ENCODE peak calls at places on chromosomes 6 and 20, in seven cellular contexts. E is SK-N-SH, S is K562, D is HepG2, P is HCT116, H is GM12878, T is H1. G is an unnamed sample. For H3K27me3, the result is how much of the 10 kb centered on the place peaks cover.

GRCh38 chr6:46719099-46719498 is 16.1 kb downstream of the PLA2G7 start:
- DNase-seq in E (no peak), S (no peak), D (no peak), P (peak), H (no peak), T (no peak), G (no peak)

GRCh38 chr6:132749111-132749510 is 8.6 kb downstream of the VNN2 start:
- DNase-seq in E (no peak), S (no peak), D (no peak), P (no peak), H (no peak), T (no peak), G (no peak)

GRCh38 chr20:36606171-36607116 is 865 bp downstream of the RAB5IF start:
- DNase-seq in E (no peak), S (no peak), D (peak), P (no peak), H (no peak), T (no peak), G (no peak)

GRCh38 chr20:12409501-12409900 is 491.8 kb downstream of the BTBD3 start:
- DNase-seq in E (no peak), S (no peak), D (no peak), P (no peak), H (no peak), T (no peak), G (no peak)

GRCh38 chr6:108944707-108945685 is 96.8 kb downstream of the ARMC2 start:
- DNase-seq in E (no peak), S (no peak), D (no peak), P (no peak), H (no peak), T (no peak), G (no peak)

GRCh38 chr6:16974729-16975359 is 127.0 kb upstream of the STMND1 start:
- DNase-seq in E (no peak), S (no peak), D (no peak), P (no peak), H (no peak), T (no peak), G (no peak)

GRCh38 chr6:45155341-45155894 is 172.7 kb upstream of the RUNX2 start:
- DNase-seq in E (no peak), S (no peak), D (no peak), P (no peak), H (no peak), T (no peak), G (no peak)

GRCh38 chr6:94372229-94372628 is 952.9 kb upstream of the EPHA7 start:
- DNase-seq in E (no peak), S (no peak), D (no peak), P (no peak), H (no peak), T (no peak), G (no peak)

GRCh38 chr6:35195120-35195780 is 18.5 kb upstream of the SCUBE3 start:
- DNase-seq in E (no peak), S (peak), D (no peak), P (no peak), H (no peak), T (no peak), G (no peak)

GRCh38 chr20:40010483-40010882 is 678.6 kb downstream of the MAFB start:
- DNase-seq in E (no peak), S (no peak), D (no peak), P (no peak), H (no peak), T (no peak), G (no peak)

GRCh38 chr6:169955796-169956493 is 204.5 kb downstream of the ERMARD start:
- DNase-seq in E (no peak), S (no peak), D (no peak), P (no peak), H (no peak), T (peak), G (no peak)

GRCh38 chr6:97392735-97393134 is 109.7 kb upstream of the MMS22L start:
- DNase-seq in E (no peak), S (no peak), D (no peak), P (no peak), H (no peak), T (no peak), G (no peak)

GRCh38 chr20:35479798-35480197 is 24.4 kb downstream of the CEP250 start:
- DNase-seq in E (no peak), S (no peak), D (no peak), P (no peak), H (no peak), T (no peak), G (no peak)

GRCh38 chr6:87702589-87702945 is 534 bp upstream of the AKIRIN2 start:
- DNase-seq in E (peak), S (no peak), D (peak), P (peak), H (no peak), T (no peak), G (no peak)

GRCh38 chr6:13103169-13103568 is 225.2 kb downstream of the TBC1D7 start:
- DNase-seq in E (no peak), S (no peak), D (no peak), P (no peak), H (no peak), T (no peak), G (no peak)

GRCh38 chr6:43865947-43866346 is 95.9 kb downstream of the VEGFA start:
- DNase-seq in E (no peak), S (no peak), D (no peak), P (no peak), H (no peak), T (no peak), G (no peak)

GRCh38 chr6:93787841-93788240 is 368.5 kb upstream of the EPHA7 start:
- DNase-seq in E (no peak), S (no peak), D (no peak), P (no peak), H (no peak), T (no peak), G (no peak)

GRCh38 chr6:17865798-17866725 is 121.4 kb downstream of the KIF13A start:
- DNase-seq in E (no peak), S (no peak), D (peak), P (peak), H (no peak), T (no peak), G (no peak)

GRCh38 chr6:21752054-21752811 is 158.7 kb downstream of the SOX4 start:
- DNase-seq in E (no peak), S (no peak), D (no peak), P (no peak), H (no peak), T (no peak), G (no peak)

GRCh38 chr6:49264909-49265308 is 198.1 kb downstream of the MMUT start:
- DNase-seq in E (no peak), S (no peak), D (no peak), P (no peak), H (no peak), T (no peak), G (no peak)

GRCh38 chr6:117817992-117818391 is 89.1 kb upstream of the SLC35F1 start:
- DNase-seq in E (no peak), S (no peak), D (no peak), P (no peak), H (no peak), T (no peak), G (no peak)

GRCh38 chr6:4103929-4104328 is 25.0 kb upstream of the FAM217A start:
- DNase-seq in E (no peak), S (no peak), D (no peak), P (no peak), H (no peak), T (no peak), G (no peak)

GRCh38 chr6:79149884-79150283 is 71.8 kb upstream of the PHIP start:
- DNase-seq in E (no peak), S (no peak), D (no peak), P (no peak), H (no peak), T (no peak), G (no peak)

GRCh38 chr20:1953616-1954015 is 40.2 kb downstream of the PDYN start:
- DNase-seq in E (no peak), S (no peak), D (no peak), P (no peak), H (no peak), T (no peak), G (no peak)

GRCh38 chr20:1955289-1955688 is 38.6 kb downstream of the PDYN start:
- DNase-seq in E (no peak), S (no peak), D (no peak), P (no peak), H (no peak), T (no peak), G (peak)

GRCh38 chr20:1959156-1959555 is 34.7 kb downstream of the PDYN start:
- DNase-seq in E (no peak), S (no peak), D (no peak), P (no peak), H (no peak), T (no peak), G (no peak)

GRCh38 chr20:1961374-1961773 is 32.5 kb downstream of the PDYN start:
- DNase-seq in E (no peak), S (no peak), D (no peak), P (no peak), H (no peak), T (no peak), G (no peak)

GRCh38 chr20:1958426-1958825 is 35.4 kb downstream of the PDYN start:
- DNase-seq in E (no peak), S (no peak), D (no peak), P (no peak), H (no peak), T (no peak), G (no peak)
- H3K27me3 ChIP-seq in E (under half), S (under half), D (under half), P (under half), H (under half), T (under half), G (under half)

DNA sequence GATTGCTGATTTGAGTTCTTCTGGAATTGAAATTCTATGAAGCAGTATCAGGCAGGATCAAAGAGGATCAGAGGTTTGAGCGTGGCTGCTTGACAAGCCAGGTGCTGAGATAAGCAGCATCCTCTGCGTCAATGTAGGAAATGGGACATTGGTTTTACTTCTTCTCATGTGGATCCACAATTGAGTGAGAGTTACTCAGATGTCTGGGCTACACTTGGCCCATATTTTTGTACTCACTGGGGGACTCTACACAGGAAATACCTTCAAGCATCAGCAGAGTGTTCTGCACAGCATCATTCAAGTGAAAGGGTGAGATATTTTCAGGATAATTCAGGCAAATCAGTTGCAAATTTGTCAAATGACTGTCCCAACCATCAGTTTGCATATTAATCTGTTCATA is 613.9 kb upstream of the ARID1B start:
- DNase-seq in E (no peak), S (no peak), D (no peak), P (no peak), H (no peak), T (no peak), G (no peak)
- TF ChIP-seq YY1 in E (no peak), S (no peak), D (no peak), P (no peak), H (no peak), T (no peak), G (no peak)

GRCh38 chr6:168302534-168302933 is 17.0 kb downstream of the DACT2 start:
- DNase-seq in E (no peak), S (peak), D (peak), P (no peak), H (no peak), T (peak), G (no peak)

GRCh38 chr6:168299541-168300511 is 19.8 kb downstream of the DACT2 start:
- DNase-seq in E (no peak), S (no peak), D (no peak), P (no peak), H (no peak), T (no peak), G (no peak)

GRCh38 chr6:168300975-168301647 is 18.5 kb downstream of the DACT2 start:
- DNase-seq in E (no peak), S (no peak), D (no peak), P (no peak), H (no peak), T (no peak), G (no peak)

GRCh38 chr6:168303982-168304751 is 15.4 kb downstream of the DACT2 start:
- DNase-seq in E (no peak), S (no peak), D (no peak), P (no peak), H (no peak), T (no peak), G (no peak)

DNA sequence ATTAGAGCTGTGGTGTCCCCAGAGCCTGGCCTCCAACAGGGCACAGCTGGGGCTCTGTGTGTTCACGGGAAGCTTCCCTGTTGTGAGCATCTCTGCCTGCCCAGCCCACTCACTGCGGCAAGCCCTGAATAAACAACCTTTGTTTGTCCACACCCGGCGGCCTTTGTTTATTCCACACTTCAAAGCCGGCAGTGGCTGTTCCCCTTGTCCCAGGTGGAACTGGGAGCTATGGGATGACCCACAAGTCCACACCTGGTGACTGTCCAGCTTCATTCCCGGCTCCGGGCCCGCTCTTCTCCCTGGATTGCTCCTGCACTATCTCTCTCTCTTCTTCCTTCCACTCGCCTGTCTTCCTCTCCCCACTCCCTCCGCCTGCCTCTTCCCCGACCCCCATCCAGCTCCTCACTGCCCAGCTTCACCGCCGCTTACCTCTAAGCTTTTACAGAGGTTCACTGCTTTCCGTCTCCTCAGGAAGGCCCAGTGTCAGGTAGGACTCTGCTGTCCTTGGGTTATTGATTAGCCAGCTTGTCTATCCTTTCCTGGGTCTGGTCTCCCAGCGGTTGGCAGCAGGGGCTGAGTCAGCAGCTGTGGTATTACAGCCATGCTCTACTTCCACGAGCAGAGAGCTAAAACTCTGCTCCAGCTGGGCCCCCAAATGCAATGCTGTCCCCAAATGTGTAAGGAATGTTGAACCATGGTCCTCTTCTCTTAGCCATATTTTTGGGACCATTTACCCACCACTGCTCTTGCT is 17.8 kb downstream of the DACT2 start:
- DNase-seq in E (no peak), S (no peak), D (peak), P (no peak), H (no peak), T (peak), G (no peak)
- H3K4me3 ChIP-seq in E (no peak), S (no peak), D (peak), P (no peak), H (no peak), T (no peak), G (peak)

DNA sequence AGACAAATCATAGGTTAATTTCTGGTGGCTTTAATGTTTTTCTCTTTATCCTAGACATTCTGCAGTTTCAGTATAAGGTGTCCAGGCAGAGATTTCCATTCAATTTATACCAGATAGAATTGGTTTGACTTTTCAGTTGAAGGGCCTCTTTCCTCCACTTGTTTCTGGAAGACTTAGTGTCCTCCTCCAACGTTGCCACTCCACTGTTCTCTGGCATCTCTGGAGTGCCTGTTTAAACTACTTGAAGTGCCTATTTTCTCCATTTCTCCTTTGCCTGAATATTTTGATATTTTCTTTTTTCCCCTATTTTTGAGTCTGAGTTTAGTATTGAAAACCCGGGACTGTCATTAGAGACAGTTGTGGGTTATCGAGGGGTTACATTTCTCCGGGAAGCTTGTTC is 27.7 kb downstream of the EDN3 start:
- DNase-seq in E (no peak), S (no peak), D (no peak), P (no peak), H (no peak), T (no peak), G (no peak)
- H3K27me3 ChIP-seq in E (under half), S (under half), D (under half), P (half or more), H (under half), T (under half), G (under half)

GRCh38 chr20:21516861-21517565 is 3.1 kb upstream of the NKX2-2 start:
- DNase-seq in E (peak), S (no peak), D (no peak), P (no peak), H (no peak), T (peak), G (no peak)
- TF ChIP-seq YY1 in E (no peak), S (no peak), D (no peak), P (no peak), H (no peak), T (no peak), G (no peak)

GRCh38 chr20:17965042-17965697 is 3.4 kb downstream of the SNX5 start:
- DNase-seq in E (no peak), S (no peak), D (peak), P (no peak), H (no peak), T (no peak), G (no peak)
- H3K4me3 ChIP-seq in E (no peak), S (peak), D (peak), P (no peak), H (peak), T (peak), G (peak)

DNA sequence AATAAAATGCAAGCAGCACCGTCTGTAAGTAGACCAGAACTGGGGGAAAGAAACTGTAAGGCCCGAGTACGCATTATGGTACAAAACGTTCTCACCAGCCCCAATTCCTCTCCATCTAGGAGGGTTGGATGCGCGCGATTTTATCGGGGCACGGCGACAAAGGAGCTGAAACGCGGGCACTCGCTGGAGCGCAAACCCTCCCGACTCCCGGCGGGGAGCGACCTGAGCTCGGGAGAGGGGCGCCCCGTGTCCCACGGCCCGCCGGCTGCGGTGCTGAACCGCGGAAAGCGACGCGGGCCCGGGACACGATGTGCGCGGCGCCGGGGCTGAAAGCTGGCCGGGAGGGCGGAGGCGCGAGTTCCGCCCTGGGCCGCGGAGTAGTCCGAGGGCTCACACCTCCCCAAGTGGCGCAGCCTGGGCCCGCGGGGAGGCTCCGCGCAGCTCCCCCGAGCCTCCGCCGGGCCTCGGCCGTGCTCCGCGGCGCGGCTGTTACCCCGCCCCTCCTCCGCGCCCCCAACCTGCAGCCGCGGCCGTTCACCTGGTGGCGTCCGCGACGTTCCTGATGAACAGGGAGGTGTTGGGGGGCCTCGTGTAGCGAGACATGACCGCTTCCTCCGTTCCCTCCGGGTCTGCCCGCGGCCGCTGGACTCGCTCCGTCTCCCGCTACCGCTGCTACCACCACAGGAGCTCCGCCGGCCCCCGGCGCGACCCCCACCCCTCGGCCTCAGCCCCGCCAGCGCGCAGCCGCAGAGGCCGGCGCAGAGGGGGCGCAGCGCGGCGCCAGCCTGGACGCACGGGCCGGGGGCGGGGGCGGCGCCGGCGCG is at the start of gene SRSF12:
- DNase-seq in E (peak), S (no peak), D (no peak), P (no peak), H (no peak), T (peak), G (no peak)
- H3K27me3 ChIP-seq in E (under half), S (under half), D (under half), P (under half), H (under half), T (under half), G (under half)